ENCODE peak calls at places on chromosomes 2 and 18, in six cellular contexts. W, J, N, A, T and D are unnamed samples.

GRCh38 chr18:69469444-69469919 is 68.8 kb downstream of the DOK6 start:
- DNase-seq in T (peak), N (no peak), W (peak), J (no peak), A (no peak), D (peak)

GRCh38 chr2:240990266-240990529 is 8.2 kb upstream of the SNED1 start:
- DNase-seq in N (no peak), W (no peak), T (no peak), A (no peak), J (no peak), D (no peak)

GRCh38 chr2:228059735-228060134 is 121.8 kb downstream of the SPHKAP start:
- DNase-seq in J (no peak), W (no peak), N (no peak), A (no peak), T (no peak), D (no peak)

GRCh38 chr2:6820236-6820635 is 45.5 kb downstream of the CMPK2 start:
- DNase-seq in J (no peak), A (no peak), N (no peak), W (no peak), T (no peak), D (no peak)

GRCh38 chr2:216533504-216534068 is 34.9 kb downstream of the RPL37A start:
- DNase-seq in W (no peak), N (no peak), J (no peak), A (no peak), T (no peak), D (no peak)

GRCh38 chr2:161952722-161953322 is 121.2 kb downstream of the DPP4 start:
- DNase-seq in T (no peak), J (no peak), W (no peak), A (no peak), N (no peak), D (no peak)

GRCh38 chr18:42268793-42269192 is 313.8 kb downstream of the PIK3C3 start:
- DNase-seq in T (no peak), J (no peak), N (no peak), A (no peak), W (no peak), D (no peak)

GRCh38 chr18:74411475-74411874 is 45.6 kb downstream of the DIPK1C start:
- DNase-seq in N (no peak), J (no peak), A (no peak), W (no peak), T (no peak), D (no peak)

GRCh38 chr2:96089356-96090180 is 26.8 kb downstream of the ADRA2B start:
- DNase-seq in W (peak), N (peak), J (no peak), T (no peak), A (peak), D (no peak)

GRCh38 chr2:27765621-27766286 is 5.8 kb upstream of the MRPL33 start:
- DNase-seq in A (peak), T (no peak), W (peak), J (no peak), N (peak), D (no peak)

GRCh38 chr2:43040084-43040854 is 186.1 kb downstream of the ZFP36L2 start:
- DNase-seq in A (no peak), T (no peak), W (no peak), J (no peak), N (no peak), D (no peak)

GRCh38 chr2:101205521-101205998 is 47.1 kb upstream of the CNOT11 start:
- DNase-seq in A (peak), T (peak), N (peak), W (peak), J (no peak), D (peak)

GRCh38 chr2:135059577-135059976 is 7.5 kb downstream of the RAB3GAP1 start:
- DNase-seq in A (no peak), N (no peak), T (no peak), J (no peak), W (no peak), D (no peak)

GRCh38 chr2:215713393-215713792 is 277.5 kb upstream of the FN1 start:
- DNase-seq in J (no peak), T (no peak), N (no peak), A (no peak), W (no peak), D (no peak)

GRCh38 chr2:136255648-136256461 is 137.9 kb upstream of the CXCR4 start:
- DNase-seq in W (no peak), J (peak), N (no peak), T (no peak), A (no peak), D (peak)

GRCh38 chr2:108993095-108993937 is 4.3 kb upstream of the EDAR start:
- DNase-seq in W (no peak), N (no peak), A (no peak), J (no peak), T (no peak), D (no peak)

GRCh38 chr2:83901322-83901721 is 557.8 kb downstream of the SUCLG1 start:
- DNase-seq in T (no peak), A (no peak), N (no peak), J (no peak), W (no peak), D (no peak)

GRCh38 chr2:46329340-46329739 is 32.1 kb downstream of the EPAS1 start:
- DNase-seq in W (no peak), T (no peak), J (no peak), A (no peak), N (no peak), D (no peak)

GRCh38 chr18:8241731-8242130 is 367.5 kb upstream of the RAB12 start:
- DNase-seq in A (no peak), J (no peak), N (no peak), T (no peak), W (no peak), D (no peak)

GRCh38 chr18:12307251-12307736 is 747 bp upstream of the TUBB6 start:
- DNase-seq in A (no peak), T (no peak), N (peak), W (peak), J (no peak), D (peak)

GRCh38 chr2:60530228-60530627 is 23.2 kb downstream of the BCL11A start:
- DNase-seq in N (no peak), W (no peak), T (no peak), J (no peak), A (no peak), D (no peak)

GRCh38 chr2:85714841-85715240 is 20.7 kb downstream of the GNLY start:
- DNase-seq in A (no peak), W (no peak), T (no peak), J (peak), N (no peak), D (no peak)

GRCh38 chr2:45790157-45790723 is 138.8 kb downstream of the PRKCE start:
- DNase-seq in A (no peak), T (no peak), J (no peak), W (no peak), N (no peak), D (no peak)

GRCh38 chr2:84459944-84460429 is 907 bp upstream of the SUCLG1 start:
- DNase-seq in A (no peak), T (peak), N (no peak), J (peak), W (no peak), D (peak)

GRCh38 chr2:228039752-228040534 is 141.5 kb downstream of the SPHKAP start:
- DNase-seq in A (no peak), N (no peak), T (peak), W (no peak), J (no peak), D (peak)

GRCh38 chr2:197889041-197889440 is 84.6 kb downstream of the PLCL1 start:
- DNase-seq in W (no peak), A (no peak), J (peak), T (peak), N (no peak), D (peak)

GRCh38 chr2:551621-552020 is 125.6 kb downstream of the TMEM18 start:
- DNase-seq in W (no peak), J (no peak), T (no peak), N (no peak), A (no peak), D (no peak)

GRCh38 chr2:161586517-161587167 is 37.6 kb upstream of the SLC4A10 start:
- DNase-seq in J (no peak), W (no peak), N (no peak), A (no peak), T (peak), D (peak)

GRCh38 chr2:89833116-89833779 is 1141.8 kb downstream of the RPIA start:
- DNase-seq in N (no peak), A (no peak), T (no peak), J (no peak), W (no peak), D (no peak)

GRCh38 chr2:60746318-60746717 is 9.8 kb upstream of the PAPOLG start:
- DNase-seq in N (no peak), W (no peak), T (no peak), J (no peak), A (no peak), D (no peak)

GRCh38 chr2:189152476-189152875 is 27.1 kb downstream of the COL5A2 start:
- DNase-seq in W (peak), A (no peak), N (no peak), T (no peak), J (no peak), D (no peak)

GRCh38 chr2:44462934-44463849 is 101.4 kb downstream of the CAMKMT start:
- DNase-seq in A (no peak), J (no peak), T (no peak), N (no peak), W (no peak), D (no peak)